ENCODE peak calls at places on chromosomes 12 and 14, in ten cellular contexts. J is brain microvascular endothelial cell; L is stimulated activated CD4-positive, alpha-beta T cell treated with anti-CD3 and anti-CD28 coated beads, Interleukin-12 subunit alpha, Interleukin-12 subunit beta, amount 100 ng/mL, for 4 hours; T is NCI-H748 treated with DMSO at 0.1 percent for 48 hours; R is HT1080; S is astrocyte of the spinal cord; Y is AG10803; X is C1 segment of cervical spinal cord; O is lower lobe of right lung; G is GM03348. F is an unnamed sample.

GRCh38 chr12:68461645-68462044 is 129.5 kb upstream of the MDM1 start:
- DNase-seq in Y (no peak), T (no peak), G (no peak), L (no peak), S (no peak), J (no peak), R (no peak), X (no peak), O (no peak), F (no peak)

GRCh38 chr12:29155079-29155478 is 6.0 kb downstream of the FAR2 start:
- DNase-seq in X (no peak), J (no peak), L (no peak), O (no peak), S (no peak), G (no peak), R (no peak), Y (no peak), T (no peak), F (no peak)

GRCh38 chr12:80195737-80196136 is 96.4 kb downstream of the OTOGL start:
- DNase-seq in Y (no peak), O (no peak), G (no peak), L (no peak), X (no peak), T (no peak), S (no peak), R (no peak), J (no peak), F (no peak)

GRCh38 chr12:32270818-32271710 is 128.3 kb upstream of the FGD4 start:
- DNase-seq in X (no peak), G (no peak), R (no peak), J (peak; percentile 42), Y (peak; percentile 17), L (no peak), T (no peak), O (no peak), S (peak; percentile 36), F (no peak)

GRCh38 chr14:87888136-87888999 is 104.6 kb downstream of the GALC start:
- DNase-seq in X (no peak), Y (no peak), R (peak; percentile 35), S (no peak), G (peak; percentile 37), L (no peak), T (peak; percentile 29), J (no peak), O (no peak), F (peak; percentile 23)

GRCh38 chr12:104928036-104928770 is 29.9 kb downstream of the SLC41A2 start:
- DNase-seq in G (peak; percentile 16), R (no peak), L (no peak), O (no peak), Y (peak; percentile 40), T (no peak), J (no peak), S (no peak), X (no peak), F (no peak)

GRCh38 chr14:77076118-77076631 is 21.9 kb upstream of the CIPC start:
- DNase-seq in R (no peak), X (no peak), J (no peak), L (no peak), S (no peak), Y (no peak), T (no peak), G (no peak), O (peak; percentile 74), F (peak; percentile 50)

GRCh38 chr14:56273949-56274348 is 155.7 kb downstream of the PELI2 start:
- DNase-seq in S (no peak), G (no peak), X (no peak), J (no peak), R (no peak), Y (peak; percentile 3), O (no peak), L (no peak), T (no peak), F (no peak)

GRCh38 chr12:78931466-78931990 is 67.0 kb downstream of the SYT1 start:
- DNase-seq in X (no peak), L (no peak), S (no peak), O (no peak), J (no peak), Y (no peak), R (no peak), T (no peak), G (no peak), F (no peak)

GRCh38 chr12:52353766-52354165 is 13.5 kb downstream of the KRT85 start:
- DNase-seq in R (no peak), G (no peak), L (no peak), T (no peak), J (no peak), O (no peak), X (no peak), Y (no peak), S (no peak), F (no peak)

GRCh38 chr14:66379116-66379515 is 107.1 kb upstream of the CCDC196 start:
- DNase-seq in O (no peak), S (peak; percentile 14), J (no peak), G (no peak), R (no peak), Y (no peak), X (no peak), L (no peak), T (no peak), F (no peak)

GRCh38 chr12:13002301-13003097 is 2.4 kb upstream of the HEBP1 start:
- DNase-seq in T (no peak), Y (no peak), X (no peak), L (no peak), G (no peak), R (no peak), O (no peak), J (no peak), S (no peak), F (no peak)

GRCh38 chr12:108333898-108334699 is 5.0 kb downstream of the CMKLR1 start:
- DNase-seq in S (peak; percentile 47), X (no peak), T (no peak), L (no peak), R (peak; percentile 72), O (no peak), Y (peak; percentile 41), G (no peak), J (peak; percentile 53), F (no peak)

GRCh38 chr12:49866859-49867579 is 24.1 kb upstream of the BCDIN3D start:
- DNase-seq in O (peak; percentile 85), S (peak; percentile 36), T (peak; percentile 15), X (peak; percentile 58), G (peak; percentile 92), L (peak; percentile 69), R (peak; percentile 67), Y (peak; percentile 40), J (peak; percentile 38), F (peak; percentile 80)

GRCh38 chr14:76582447-76582846 is 178.8 kb upstream of the VASH1 start:
- DNase-seq in Y (no peak), R (no peak), T (no peak), J (no peak), G (no peak), O (no peak), L (no peak), S (no peak), X (no peak), F (no peak)

GRCh38 chr12:54372113-54372806 is 8.0 kb upstream of the GPR84 start:
- DNase-seq in Y (no peak), T (peak; percentile 19), G (no peak), R (no peak), X (no peak), S (no peak), L (no peak), J (no peak), O (no peak), F (no peak)

GRCh38 chr14:73878436-73878835 is 8.2 kb upstream of the ZNF410 start:
- DNase-seq in Y (no peak), T (no peak), X (no peak), R (no peak), J (no peak), O (no peak), G (no peak), L (no peak), S (peak; percentile 34), F (no peak)

GRCh38 chr14:104928391-104929133 is 3.9 kb downstream of the PLD4 start:
- DNase-seq in S (no peak), G (no peak), X (no peak), O (no peak), J (no peak), L (no peak), T (no peak), Y (no peak), R (no peak), F (no peak)

GRCh38 chr12:50626026-50626425 is 121.2 kb downstream of the DIP2B start:
- DNase-seq in X (no peak), J (no peak), O (no peak), S (no peak), G (no peak), R (no peak), T (no peak), L (no peak), Y (no peak), F (no peak)

GRCh38 chr12:14710632-14711324 is 14.4 kb upstream of the GUCY2C start:
- DNase-seq in S (no peak), X (no peak), J (no peak), T (no peak), O (no peak), Y (no peak), G (no peak), R (no peak), L (no peak), F (no peak)

GRCh38 chr14:33814010-33814409 is 136.9 kb downstream of the EGLN3 start:
- DNase-seq in X (no peak), S (no peak), O (no peak), R (no peak), L (no peak), T (no peak), Y (no peak), J (no peak), G (no peak), F (no peak)

GRCh38 chr12:85374981-85375380 is 95.0 kb downstream of the ALX1 start:
- DNase-seq in L (no peak), R (no peak), Y (no peak), J (no peak), O (no peak), T (no peak), X (no peak), G (no peak), S (no peak), F (no peak)

F was measured in mucosa of descending colon.